ENCODE peak calls at places on chromosomes 5 and 9, in five cellular contexts. X is GM12892; Q is stimulated activated naive B cell treated with anti-CD40 and anti-IgM and Interleukin-4, amounts not matched to agents 10 μg/mL and 1 μg/mL and 100 μg/mL, for 72 hours; I is H54; M is COR-L47. Y is an unnamed sample.

GRCh38 chr5:88502179-88503064 is 233.8 kb upstream of the TMEM161B start:
- DNase-seq in X (no peak), Q (no peak), I (no peak), M (no peak), Y (no peak)

GRCh38 chr5:76269259-76269958 is 133.7 kb upstream of the IQGAP2 start:
- DNase-seq in X (no peak), Q (no peak), I (no peak), M (no peak), Y (no peak)

GRCh38 chr9:125564641-125565040 is 142.4 kb downstream of the MAPKAP1 start:
- DNase-seq in X (no peak), Q (no peak), I (no peak), M (no peak), Y (no peak)

GRCh38 chr5:159032656-159033350 is 66.9 kb downstream of the EBF1 start:
- DNase-seq in X (no peak), Q (no peak), I (no peak), M (no peak), Y (no peak)

GRCh38 chr5:604391-604831 is 7.7 kb upstream of the CEP72 start:
- DNase-seq in X (no peak), Q (no peak), I (no peak), M (no peak), Y (no peak)

GRCh38 chr9:111896942-111897830 is 572 bp downstream of the UGCG start:
- DNase-seq in X (peak), Q (peak), I (no peak), M (peak), Y (peak)

GRCh38 chr5:177100714-177101121 is 14.0 kb downstream of the FGFR4 start:
- DNase-seq in X (no peak), Q (no peak), I (peak), M (no peak), Y (no peak)

GRCh38 chr5:93163010-93163663 is 417.9 kb downstream of the NR2F1-AS1 start:
- DNase-seq in X (no peak), Q (no peak), I (no peak), M (no peak), Y (no peak)

GRCh38 chr5:28808967-28809810 is 1770.8 kb upstream of the CDH9 start:
- DNase-seq in X (no peak), Q (no peak), I (no peak), M (no peak), Y (no peak)

GRCh38 chr9:14348241-14349140 is 34.5 kb upstream of the NFIB start:
- DNase-seq in X (no peak), Q (no peak), I (no peak), M (peak), Y (peak)

GRCh38 chr5:158392753-158393152 is 533.8 kb upstream of the CLINT1 start:
- DNase-seq in X (no peak), Q (no peak), I (no peak), M (no peak), Y (no peak)

GRCh38 chr5:149028161-149028560 is 34.7 kb downstream of the SH3TC2 start:
- DNase-seq in X (no peak), Q (no peak), I (no peak), M (no peak), Y (no peak)

GRCh38 chr9:69223605-69224004 is 49.5 kb downstream of the TJP2 start:
- DNase-seq in X (peak), Q (no peak), I (peak), M (peak), Y (peak)

GRCh38 chr5:43926923-43927322 is 323.9 kb downstream of the NNT start:
- DNase-seq in X (no peak), Q (no peak), I (no peak), M (no peak), Y (no peak)

Y was measured in frontal cortex.